ENCODE peak calls at places on chromosome 12, in four cellular contexts. R is HepG2, M is A549, K is K562. C is an unnamed sample.
A peak's percentile ranks its signal among the peaks of the same experiment; 100 is the strongest.

GRCh38 chr12:34403706-34404376 is 381.5 kb downstream of the ALG10 start:
- DNase-seq in R (no peak), M (no peak), K (peak; percentile 0), C (no peak)

GRCh38 chr12:80101126-80101525 is 1.8 kb downstream of the OTOGL start:
- DNase-seq in R (no peak), M (no peak), K (no peak), C (peak; percentile 30)

GRCh38 chr12:58433969-58434368 is 486.3 kb downstream of the LRIG3 start:
- DNase-seq in R (no peak), M (no peak), K (no peak), C (no peak)

GRCh38 chr12:119154435-119154818 is 24.3 kb upstream of the HSPB8 start:
- DNase-seq in R (no peak), M (no peak), K (peak; percentile 73), C (peak; percentile 26)

GRCh38 chr12:12839886-12840285 is 26.7 kb downstream of the DDX47 start:
- DNase-seq in R (no peak), M (peak; percentile 67), K (no peak), C (no peak)

GRCh38 chr12:12837025-12837872 is 24.1 kb downstream of the DDX47 start:
- DNase-seq in R (peak; percentile 37), M (peak; percentile 75), K (peak; percentile 48), C (peak; percentile 61)

GRCh38 chr12:32671930-32672785 is 6.9 kb upstream of the DNM1L start:
- DNase-seq in R (peak; percentile 51), M (peak; percentile 61), K (peak; percentile 42), C (peak; percentile 75)

GRCh38 chr12:114508529-114509129 is 102.7 kb upstream of the TBX5 start:
- DNase-seq in R (peak; percentile 71), M (peak; percentile 80), K (peak; percentile 64), C (peak; percentile 79)

GRCh38 chr12:122001379-122002209 is 20.1 kb upstream of the BCL7A start:
- DNase-seq in R (no peak), M (no peak), K (no peak), C (no peak)

DNA sequence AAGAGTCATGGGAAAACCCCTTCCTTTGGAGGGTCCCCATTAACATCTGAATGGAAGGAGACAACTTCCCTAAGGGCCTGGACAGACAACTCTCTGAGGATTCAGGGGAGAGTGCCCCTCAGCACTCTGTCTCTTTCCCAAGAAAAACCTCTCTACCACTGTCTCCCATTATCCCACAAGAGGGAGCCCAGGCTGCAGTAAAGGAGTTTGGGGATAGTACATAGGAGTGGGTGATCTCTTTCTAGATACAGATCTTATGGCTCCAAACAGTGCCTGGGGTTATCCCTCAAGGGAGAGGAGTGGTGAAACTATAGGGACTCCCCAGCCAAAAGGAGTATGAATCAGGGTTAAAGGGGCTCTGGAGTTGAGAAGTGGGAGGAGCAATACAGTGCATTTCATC is 6.1 kb downstream of the WNT10B start:
- DNase-seq in R (no peak), M (no peak), K (no peak), C (no peak)
- H3K4me3 ChIP-seq in R (no peak overlapping the region), M (no peak overlapping the region), K (no peak overlapping the region), C (no peak overlapping the region)

DNA sequence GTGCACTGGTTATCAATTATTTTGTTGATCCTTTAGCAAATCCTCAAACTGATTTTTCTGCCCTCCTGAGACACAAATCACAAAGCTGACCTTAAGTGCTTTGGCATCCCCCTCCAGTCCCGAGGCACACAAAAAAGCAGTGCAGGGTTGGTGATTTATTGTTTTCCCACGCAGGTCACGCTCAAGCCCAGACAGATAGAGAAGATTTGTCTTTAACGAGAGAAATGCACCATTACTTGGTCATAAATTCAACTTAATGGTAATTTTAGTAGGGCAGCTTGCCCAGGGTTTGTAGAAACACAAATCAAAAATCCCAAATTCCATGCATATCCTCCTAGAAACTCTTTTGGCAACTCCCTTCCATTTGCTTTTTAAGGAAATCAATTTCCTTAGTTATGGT is 132.6 kb downstream of the IGF1 start:
- DNase-seq in R (no peak), M (no peak), K (no peak), C (no peak)
- TF ChIP-seq MYC in R (no peak), M (no peak), K (no peak), C (no peak)

GRCh38 chr12:96907681-96908163 is 665 bp downstream of the NEDD1 start:
- DNase-seq in R (peak; percentile 15), M (peak; percentile 13), K (peak; percentile 21), C (peak; percentile 70)
- TF ChIP-seq MAX in R (no peak), M (no peak), K (no peak), C (peak; percentile 68)

GRCh38 chr12:6182279-6182898 is 17.8 kb upstream of the CD9 start:
- DNase-seq in R (peak; percentile 75), M (no peak), K (peak; percentile 16), C (no peak)
- H3K4me3 ChIP-seq in R (peak overlapping the region; percentile 45), M (no peak overlapping the region), K (no peak overlapping the region), C (no peak overlapping the region)

GRCh38 chr12:47349770-47350408 is 270.1 kb upstream of the AMIGO2 start:
- DNase-seq in R (no peak), M (no peak), K (no peak), C (no peak)
- TF ChIP-seq MYC in R (no peak), M (no peak), K (no peak), C (no peak)

GRCh38 chr12:1346126-1346525 is 248.3 kb downstream of the FBXL14 start:
- DNase-seq in R (no peak), M (no peak), K (no peak), C (no peak)
- TF ChIP-seq MAX in R (no peak), M (no peak), K (no peak), C (no peak)

GRCh38 chr12:109058773-109059172 is 6.4 kb downstream of the USP30 start:
- DNase-seq in R (no peak), M (no peak), K (no peak), C (no peak)

GRCh38 chr12:109069307-109070231 is 17.2 kb downstream of the USP30 start:
- DNase-seq in R (peak; percentile 64), M (no peak), K (no peak), C (peak; percentile 30)

GRCh38 chr12:109065154-109065852 is 12.9 kb downstream of the USP30 start:
- DNase-seq in R (peak; percentile 84), M (no peak), K (no peak), C (no peak)

GRCh38 chr12:109065853-109066193 is 13.4 kb downstream of the USP30 start:
- DNase-seq in R (no peak), M (no peak), K (no peak), C (no peak)

DNA sequence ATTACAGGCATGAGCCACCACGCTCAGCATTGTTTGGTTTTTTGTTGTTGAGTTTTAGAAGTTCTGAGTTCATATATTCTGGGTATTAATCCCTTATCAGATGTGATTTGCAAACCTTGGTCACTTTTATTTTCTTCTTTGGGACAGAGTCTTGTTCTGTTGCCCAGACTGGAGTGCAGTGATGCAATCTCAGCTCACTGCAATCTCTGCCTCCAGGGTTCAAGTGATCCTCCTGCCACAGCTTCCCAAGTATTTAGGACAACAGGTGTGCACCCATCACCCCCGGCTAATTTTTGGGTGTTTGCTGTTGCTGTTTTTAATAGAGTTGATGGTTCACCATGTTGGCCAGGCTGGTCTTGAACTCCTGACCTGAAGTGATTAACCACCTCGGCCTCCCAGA is 11.8 kb downstream of the USP30 start:
- DNase-seq in R (no peak), M (no peak), K (no peak), C (no peak)
- H3K4me3 ChIP-seq in R (no peak overlapping the region), M (no peak overlapping the region), K (no peak overlapping the region), C (no peak overlapping the region)

DNA sequence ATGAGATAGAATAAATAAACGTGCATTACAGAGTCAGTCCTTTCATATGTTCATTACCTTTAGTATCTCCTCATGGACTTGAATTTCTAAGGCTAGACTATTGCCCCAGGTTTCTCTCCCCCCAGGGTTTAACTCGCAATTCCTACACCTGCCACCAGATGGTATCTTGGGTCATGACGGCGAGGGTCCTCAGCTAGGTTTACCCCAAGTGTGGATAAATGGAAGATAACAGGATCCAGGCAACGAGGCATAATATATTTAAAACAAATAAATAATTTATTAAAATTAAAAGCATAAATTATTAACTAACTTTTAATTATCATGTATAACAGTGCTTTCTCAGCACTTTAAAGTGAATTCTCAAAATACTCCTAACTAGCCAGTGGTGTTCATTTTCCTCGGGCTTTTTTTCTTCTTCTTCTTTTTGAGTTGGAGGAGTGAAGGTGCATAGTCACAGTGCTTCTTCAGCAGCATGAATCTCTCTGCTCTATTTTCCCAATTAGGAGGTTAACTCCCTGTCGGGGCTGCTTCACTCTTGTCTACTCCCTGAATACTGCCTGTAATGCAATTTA is 243.5 kb upstream of the CAND1 start:
- DNase-seq in R (peak; percentile 25), M (peak; percentile 71), K (peak; percentile 80), C (peak; percentile 54)
- TF ChIP-seq MYC in R (no peak), M (no peak), K (no peak), C (no peak)